ENCODE peak calls at places on chromosome 13, in seven cellular contexts. One of them, this sample, is unnamed.

GRCh38 chr13:49655906-49656305 is 27.6 kb downstream of the ARL11 start:
- DNase-seq in astrocyte of the spinal cord: no peak
- DNase-seq in AG04450: no peak
- DNase-seq in heart left ventricle: no peak
- DNase-seq in Peyer's patch: no peak
- DNase-seq in uterus: no peak
- DNase-seq in AG10803: peak
- DNase-seq in this sample: no peak

GRCh38 chr13:44668707-44669106 is 92.6 kb upstream of the TSC22D1 start:
- DNase-seq in AG10803: no peak
- DNase-seq in AG04450: no peak
- DNase-seq in heart left ventricle: no peak
- DNase-seq in Peyer's patch: no peak
- DNase-seq in astrocyte of the spinal cord: peak
- DNase-seq in uterus: no peak
- DNase-seq in this sample: no peak

GRCh38 chr13:97307882-97308624 is 85.9 kb downstream of the MBNL2 start:
- DNase-seq in Peyer's patch: no peak
- DNase-seq in heart left ventricle: no peak
- DNase-seq in uterus: no peak
- DNase-seq in AG04450: no peak
- DNase-seq in AG10803: peak
- DNase-seq in astrocyte of the spinal cord: peak
- DNase-seq in this sample: no peak

GRCh38 chr13:64855506-64855905 is 2374.6 kb downstream of the PCDH9 start:
- DNase-seq in AG10803: peak
- DNase-seq in heart left ventricle: no peak
- DNase-seq in Peyer's patch: no peak
- DNase-seq in astrocyte of the spinal cord: peak
- DNase-seq in uterus: no peak
- DNase-seq in AG04450: no peak
- DNase-seq in this sample: no peak

GRCh38 chr13:112616586-112617381 is 28.8 kb upstream of the TUBGCP3 start:
- DNase-seq in AG10803: peak
- DNase-seq in Peyer's patch: no peak
- DNase-seq in AG04450: no peak
- DNase-seq in astrocyte of the spinal cord: peak
- DNase-seq in uterus: no peak
- DNase-seq in heart left ventricle: no peak
- DNase-seq in this sample: no peak

GRCh38 chr13:42497798-42498197 is 76.2 kb upstream of the TNFSF11 start:
- DNase-seq in AG04450: no peak
- DNase-seq in heart left ventricle: no peak
- DNase-seq in astrocyte of the spinal cord: peak
- DNase-seq in Peyer's patch: no peak
- DNase-seq in AG10803: no peak
- DNase-seq in uterus: no peak
- DNase-seq in this sample: no peak

GRCh38 chr13:113034451-113035208 is 65.6 kb downstream of the MCF2L start:
- DNase-seq in AG04450: peak
- DNase-seq in Peyer's patch: no peak
- DNase-seq in AG10803: peak
- DNase-seq in uterus: peak
- DNase-seq in heart left ventricle: peak
- DNase-seq in astrocyte of the spinal cord: peak
- DNase-seq in this sample: peak

GRCh38 chr13:96998071-96998470 is 3.8 kb upstream of the OXGR1 start:
- DNase-seq in AG04450: no peak
- DNase-seq in heart left ventricle: no peak
- DNase-seq in astrocyte of the spinal cord: no peak
- DNase-seq in Peyer's patch: no peak
- DNase-seq in AG10803: no peak
- DNase-seq in uterus: no peak
- DNase-seq in this sample: no peak

GRCh38 chr13:96880419-96880818 is 113.9 kb downstream of the OXGR1 start:
- DNase-seq in heart left ventricle: no peak
- DNase-seq in AG04450: no peak
- DNase-seq in uterus: no peak
- DNase-seq in Peyer's patch: no peak
- DNase-seq in astrocyte of the spinal cord: no peak
- DNase-seq in AG10803: no peak
- DNase-seq in this sample: no peak

GRCh38 chr13:50842711-50843255 is 709 bp downstream of the DLEU7 start:
- DNase-seq in uterus: no peak
- DNase-seq in Peyer's patch: no peak
- DNase-seq in astrocyte of the spinal cord: no peak
- DNase-seq in AG04450: no peak
- DNase-seq in heart left ventricle: no peak
- DNase-seq in AG10803: no peak
- DNase-seq in this sample: no peak
- H3K4me3 ChIP-seq in uterus: peak
- H3K4me3 ChIP-seq in Peyer's patch: peak
- H3K4me3 ChIP-seq in astrocyte of the spinal cord: peak
- H3K4me3 ChIP-seq in AG04450: no peak
- H3K4me3 ChIP-seq in heart left ventricle: peak
- H3K4me3 ChIP-seq in AG10803: no peak
- H3K4me3 ChIP-seq in this sample: peak

DNA sequence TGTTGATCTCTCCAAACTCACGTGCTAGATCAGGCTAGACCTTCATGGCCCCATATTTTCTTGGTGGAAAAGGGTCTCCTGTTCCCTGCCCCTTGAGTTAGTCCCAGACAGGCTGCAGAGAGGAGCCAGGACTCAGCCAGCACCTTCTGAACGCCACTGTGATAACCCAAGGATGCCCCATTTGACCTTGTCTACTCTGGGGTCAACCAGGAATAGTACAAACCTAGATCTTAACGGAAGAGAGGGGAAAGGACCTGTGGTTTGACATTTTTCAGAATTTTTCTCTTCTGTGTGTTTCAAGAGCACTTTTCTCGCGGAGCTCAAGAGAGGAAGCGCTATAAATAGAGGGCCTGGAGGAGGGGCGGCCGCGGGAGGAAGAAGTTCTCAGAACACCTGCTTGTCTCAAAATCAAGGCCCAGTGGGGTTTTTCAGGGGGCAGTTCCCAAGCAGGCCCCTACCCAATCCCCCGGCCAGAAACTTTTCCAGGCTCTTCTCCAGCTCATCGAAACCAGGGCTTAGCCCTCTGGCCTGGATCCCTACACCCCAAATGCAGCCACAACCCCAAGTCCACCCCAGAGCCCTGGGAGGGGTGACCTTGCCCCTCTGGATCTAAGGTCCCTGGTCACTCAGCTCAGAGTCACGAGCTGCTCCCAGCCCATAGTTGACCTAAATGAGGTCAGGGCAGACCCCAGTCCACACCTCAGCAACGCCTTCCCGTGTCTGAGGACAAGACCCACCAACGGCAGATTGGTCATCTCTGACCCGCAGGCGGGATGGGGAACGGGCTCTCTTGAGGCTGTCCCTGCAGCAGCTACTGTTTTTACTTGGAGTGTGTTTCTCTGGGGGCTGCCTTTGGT is 75.6 kb upstream of the TM9SF2 start:
- DNase-seq in astrocyte of the spinal cord: no peak
- DNase-seq in uterus: no peak
- DNase-seq in Peyer's patch: no peak
- DNase-seq in AG10803: no peak
- DNase-seq in AG04450: no peak
- DNase-seq in heart left ventricle: no peak
- DNase-seq in this sample: no peak
- H3K4me3 ChIP-seq in astrocyte of the spinal cord: no peak
- H3K4me3 ChIP-seq in uterus: no peak
- H3K4me3 ChIP-seq in Peyer's patch: peak
- H3K4me3 ChIP-seq in AG10803: no peak
- H3K4me3 ChIP-seq in AG04450: no peak
- H3K4me3 ChIP-seq in heart left ventricle: no peak
- H3K4me3 ChIP-seq in this sample: no peak

GRCh38 chr13:110137677-110138008 is 169.3 kb downstream of the COL4A1 start:
- DNase-seq in heart left ventricle: no peak
- DNase-seq in AG04450: no peak
- DNase-seq in AG10803: peak
- DNase-seq in uterus: peak
- DNase-seq in astrocyte of the spinal cord: no peak
- DNase-seq in Peyer's patch: no peak
- DNase-seq in this sample: peak
- H3K4me3 ChIP-seq in heart left ventricle: peak
- H3K4me3 ChIP-seq in AG04450: peak
- H3K4me3 ChIP-seq in AG10803: peak
- H3K4me3 ChIP-seq in uterus: peak
- H3K4me3 ChIP-seq in astrocyte of the spinal cord: peak
- H3K4me3 ChIP-seq in Peyer's patch: peak
- H3K4me3 ChIP-seq in this sample: peak

GRCh38 chr13:52849727-52850395 is 1.4 kb upstream of the PCDH8 start:
- DNase-seq in AG10803: no peak
- DNase-seq in uterus: no peak
- DNase-seq in astrocyte of the spinal cord: no peak
- DNase-seq in Peyer's patch: no peak
- DNase-seq in AG04450: no peak
- DNase-seq in heart left ventricle: no peak
- DNase-seq in this sample: no peak
- H3K4me3 ChIP-seq in AG10803: no peak
- H3K4me3 ChIP-seq in uterus: no peak
- H3K4me3 ChIP-seq in astrocyte of the spinal cord: no peak
- H3K4me3 ChIP-seq in Peyer's patch: no peak
- H3K4me3 ChIP-seq in AG04450: no peak
- H3K4me3 ChIP-seq in heart left ventricle: peak
- H3K4me3 ChIP-seq in this sample: no peak

DNA sequence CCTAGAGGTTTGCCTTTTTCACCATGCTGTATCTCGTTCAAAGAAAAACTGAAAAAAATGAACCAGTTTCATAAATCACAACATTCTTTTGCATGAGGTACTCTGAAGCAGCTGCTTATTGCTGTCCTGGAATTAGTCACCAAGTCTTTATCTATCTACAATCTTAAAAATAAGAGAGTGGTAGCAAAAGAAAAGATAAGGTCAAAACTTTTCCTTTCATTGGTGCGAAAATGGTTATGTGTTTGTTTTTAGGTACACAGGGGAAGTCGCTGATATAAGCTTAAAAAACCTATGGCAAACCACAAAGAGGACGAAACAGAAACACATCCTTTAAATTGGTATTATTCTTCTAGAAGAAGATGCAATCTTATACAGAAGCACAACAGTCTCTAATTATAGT is 20.7 kb downstream of the OBI1 start:
- DNase-seq in AG10803: no peak
- DNase-seq in Peyer's patch: no peak
- DNase-seq in heart left ventricle: no peak
- DNase-seq in AG04450: no peak
- DNase-seq in astrocyte of the spinal cord: no peak
- DNase-seq in uterus: no peak
- DNase-seq in this sample: no peak
- H3K4me3 ChIP-seq in AG10803: no peak
- H3K4me3 ChIP-seq in Peyer's patch: no peak
- H3K4me3 ChIP-seq in heart left ventricle: no peak
- H3K4me3 ChIP-seq in AG04450: no peak
- H3K4me3 ChIP-seq in astrocyte of the spinal cord: no peak
- H3K4me3 ChIP-seq in uterus: no peak
- H3K4me3 ChIP-seq in this sample: no peak

DNA sequence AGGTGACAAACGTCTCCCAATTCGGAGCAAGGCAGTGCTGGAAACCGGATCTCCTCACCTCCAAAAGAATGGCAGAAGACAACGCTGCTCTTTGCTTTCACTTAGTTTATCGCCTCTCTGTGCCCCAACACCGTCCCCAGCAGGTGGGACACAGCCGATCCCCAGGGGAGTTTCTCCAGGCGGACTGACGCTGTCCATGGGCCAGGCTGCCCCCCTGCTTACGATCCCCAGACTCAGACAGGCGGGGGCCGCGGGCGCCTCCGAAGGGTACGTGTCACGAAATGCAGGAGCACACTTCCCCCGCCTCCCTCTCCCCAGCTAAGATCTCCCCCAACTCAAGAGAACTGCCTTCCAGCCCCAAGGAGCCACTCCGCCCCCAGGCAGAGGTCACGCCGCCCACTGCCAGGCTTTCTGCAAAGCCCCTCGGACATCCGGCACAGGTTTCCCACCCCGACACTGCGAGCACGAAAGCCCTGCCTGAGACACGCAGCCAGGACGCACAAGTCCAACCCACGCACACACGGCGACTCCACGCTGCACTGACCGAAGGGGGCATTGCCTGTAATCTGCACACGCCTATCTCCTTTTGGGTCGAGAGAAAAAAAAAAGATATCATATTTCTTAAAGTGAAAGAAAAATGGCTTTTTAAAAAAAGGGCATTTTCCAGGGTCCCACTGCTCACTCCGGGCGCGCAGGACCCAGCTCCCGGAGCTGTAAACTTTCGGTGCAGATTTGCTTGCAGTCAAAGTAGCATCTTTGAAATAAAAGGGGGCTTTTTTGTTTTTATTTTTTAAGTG is 1.9 kb downstream of the SPRY2 start:
- DNase-seq in Peyer's patch: peak
- DNase-seq in uterus: peak
- DNase-seq in AG04450: peak
- DNase-seq in heart left ventricle: peak
- DNase-seq in AG10803: peak
- DNase-seq in astrocyte of the spinal cord: peak
- DNase-seq in this sample: peak
- H3K4me3 ChIP-seq in Peyer's patch: peak
- H3K4me3 ChIP-seq in uterus: peak
- H3K4me3 ChIP-seq in AG04450: peak
- H3K4me3 ChIP-seq in heart left ventricle: peak
- H3K4me3 ChIP-seq in AG10803: peak
- H3K4me3 ChIP-seq in astrocyte of the spinal cord: peak
- H3K4me3 ChIP-seq in this sample: peak

This sample was measured in tibial nerve.